ENCODE peak calls at places on chromosomes 3 and 15, in nine cellular contexts. W is breast epithelium, H is BJ, Z is pancreas, C is OCI-LY7, K is RWPE1, O is esophagus squamous epithelium, L is RWPE2, R is A549. J is an unnamed sample.

GRCh38 chr3:169907476-169907875 is 3.9 kb upstream of the SAMD7 start:
- DNase-seq in W (no peak), H (no peak), Z (no peak), C (no peak), K (no peak), O (no peak), L (no peak), R (no peak), J (peak)

GRCh38 chr3:25080461-25080860 is 347.6 kb upstream of the RARB start:
- DNase-seq in W (no peak), H (no peak), Z (no peak), C (no peak), K (no peak), O (no peak), L (no peak), R (no peak), J (no peak)

GRCh38 chr3:111621535-111621934 is 26.4 kb upstream of the ZBED2 start:
- DNase-seq in W (no peak), H (no peak), Z (no peak), C (peak), K (no peak), O (no peak), L (no peak), R (no peak), J (peak)

GRCh38 chr3:81744366-81744765 is 17.1 kb downstream of the GBE1 start:
- DNase-seq in W (no peak), H (peak), Z (no peak), C (no peak), K (peak), O (no peak), L (no peak), R (peak), J (no peak)

GRCh38 chr3:7927015-7927414 is 574.6 kb upstream of the LMCD1 start:
- DNase-seq in W (no peak), H (no peak), Z (no peak), C (no peak), K (no peak), O (no peak), L (no peak), R (no peak), J (no peak)

GRCh38 chr3:197183582-197183981 is 114.8 kb downstream of the DLG1 start:
- DNase-seq in W (no peak), H (no peak), Z (no peak), C (peak), K (no peak), O (no peak), L (no peak), R (no peak), J (no peak)

GRCh38 chr3:177367783-177368182 is 170.5 kb upstream of the TBL1XR1 start:
- DNase-seq in W (no peak), H (no peak), Z (no peak), C (no peak), K (no peak), O (no peak), L (no peak), R (no peak), J (no peak)

GRCh38 chr3:55725681-55726500 is 238.8 kb upstream of the WNT5A start:
- DNase-seq in W (no peak), H (no peak), Z (no peak), C (peak), K (no peak), O (no peak), L (no peak), R (no peak), J (no peak)

GRCh38 chr15:60405405-60405804 is 7.6 kb upstream of the ANXA2 start:
- DNase-seq in W (no peak), H (no peak), Z (no peak), C (no peak), K (no peak), O (no peak), L (no peak), R (no peak), J (no peak)

GRCh38 chr3:166734734-166735133 is 645.4 kb downstream of the ZBBX start:
- DNase-seq in W (no peak), H (no peak), Z (no peak), C (no peak), K (no peak), O (no peak), L (no peak), R (no peak), J (no peak)

GRCh38 chr3:172707967-172708366 is 2.9 kb downstream of the NCEH1 start:
- DNase-seq in W (no peak), H (peak), Z (no peak), C (no peak), K (no peak), O (no peak), L (no peak), R (no peak), J (no peak)

GRCh38 chr3:102668247-102668646 is 233.4 kb downstream of the ZPLD1 start:
- DNase-seq in W (no peak), H (no peak), Z (no peak), C (no peak), K (no peak), O (no peak), L (no peak), R (no peak), J (no peak)

GRCh38 chr15:31320022-31320421 is 6.6 kb upstream of the KLF13 start:
- DNase-seq in W (no peak), H (no peak), Z (no peak), C (no peak), K (no peak), O (no peak), L (no peak), R (no peak), J (no peak)

GRCh38 chr3:121757087-121757811 is 7.7 kb upstream of the GOLGB1 start:
- DNase-seq in W (no peak), H (no peak), Z (no peak), C (peak), K (no peak), O (no peak), L (no peak), R (no peak), J (no peak)

GRCh38 chr3:44235604-44236484 is 5.8 kb upstream of the TOPAZ1 start:
- DNase-seq in W (no peak), H (peak), Z (peak), C (peak), K (peak), O (no peak), L (no peak), R (peak), J (peak)

GRCh38 chr15:75460646-75461045 is 9.2 kb upstream of the SIN3A start:
- DNase-seq in W (no peak), H (no peak), Z (no peak), C (no peak), K (no peak), O (no peak), L (no peak), R (no peak), J (no peak)

GRCh38 chr3:69051796-69052566 is at the start of gene TMF1:
- DNase-seq in W (peak), H (peak), Z (peak), C (peak), K (peak), O (no peak), L (peak), R (peak), J (peak)

GRCh38 chr15:87349181-87349580 is 907.4 kb downstream of the NTRK3 start:
- DNase-seq in W (no peak), H (no peak), Z (no peak), C (no peak), K (no peak), O (no peak), L (no peak), R (no peak), J (no peak)

GRCh38 chr3:46703013-46703520 is 1.9 kb downstream of the TMIE start:
- DNase-seq in W (no peak), H (no peak), Z (no peak), C (no peak), K (no peak), O (no peak), L (no peak), R (no peak), J (no peak)

GRCh38 chr15:89656116-89656815 is 999 bp upstream of the KIF7 start:
- DNase-seq in W (no peak), H (no peak), Z (no peak), C (no peak), K (no peak), O (no peak), L (peak), R (no peak), J (no peak)

GRCh38 chr15:89090791-89091666 is 2.8 kb downstream of the ABHD2 start:
- DNase-seq in W (no peak), H (peak), Z (peak), C (peak), K (peak), O (no peak), L (no peak), R (no peak), J (no peak)

GRCh38 chr15:60376677-60377095 is 21.1 kb downstream of the ANXA2 start:
- DNase-seq in W (no peak), H (no peak), Z (no peak), C (no peak), K (no peak), O (no peak), L (no peak), R (no peak), J (peak)

GRCh38 chr3:5013021-5013906 is 34.0 kb downstream of the BHLHE40 start:
- DNase-seq in W (peak), H (no peak), Z (no peak), C (no peak), K (peak), O (no peak), L (peak), R (peak), J (peak)

GRCh38 chr3:194285024-194285858 is 65.9 kb downstream of the CPN2 start:
- DNase-seq in W (peak), H (no peak), Z (no peak), C (no peak), K (peak), O (no peak), L (peak), R (no peak), J (peak)

GRCh38 chr3:133289322-133289721 is 110.5 kb upstream of the BFSP2 start:
- DNase-seq in W (no peak), H (no peak), Z (no peak), C (no peak), K (no peak), O (no peak), L (no peak), R (no peak), J (no peak)

GRCh38 chr15:45476395-45476794 is 46.2 kb downstream of the SLC30A4 start:
- DNase-seq in W (no peak), H (no peak), Z (no peak), C (no peak), K (no peak), O (no peak), L (no peak), R (no peak), J (no peak)

GRCh38 chr15:56886450-56886856 is 32.0 kb upstream of the TCF12 start:
- DNase-seq in W (no peak), H (no peak), Z (no peak), C (peak), K (no peak), O (no peak), L (no peak), R (no peak), J (no peak)

GRCh38 chr3:42194943-42195510 is 71.0 kb downstream of the CCK start:
- DNase-seq in W (no peak), H (no peak), Z (no peak), C (no peak), K (no peak), O (no peak), L (no peak), R (no peak), J (no peak)

GRCh38 chr15:45425135-45425534 is 46.8 kb upstream of the GATM start:
- DNase-seq in W (no peak), H (no peak), Z (no peak), C (no peak), K (no peak), O (no peak), L (no peak), R (no peak), J (no peak)

GRCh38 chr3:181710581-181711255 is 1.0 kb upstream of the SOX2 start:
- DNase-seq in W (no peak), H (no peak), Z (no peak), C (no peak), K (no peak), O (no peak), L (no peak), R (no peak), J (peak)

GRCh38 chr3:64987731-64988130 is 299.9 kb upstream of the ADAMTS9 start:
- DNase-seq in W (no peak), H (no peak), Z (no peak), C (no peak), K (no peak), O (no peak), L (no peak), R (no peak), J (no peak)

GRCh38 chr3:136583823-136584222 is 168.4 kb downstream of the STAG1 start:
- DNase-seq in W (no peak), H (no peak), Z (no peak), C (no peak), K (no peak), O (no peak), L (no peak), R (no peak), J (no peak)

GRCh38 chr3:123244128-123244527 is 42.4 kb downstream of the SEC22A start:
- DNase-seq in W (no peak), H (no peak), Z (peak), C (peak), K (no peak), O (no peak), L (no peak), R (no peak), J (no peak)

GRCh38 chr3:151426337-151426648 is 34.6 kb downstream of the IGSF10 start:
- DNase-seq in W (no peak), H (no peak), Z (no peak), C (peak), K (no peak), O (no peak), L (no peak), R (peak), J (peak)
- TF ChIP-seq CTCF in W (no peak), H (no peak), Z (no peak), C (peak), K (no peak), O (no peak), L (peak), R (no peak), J (peak)

DNA sequence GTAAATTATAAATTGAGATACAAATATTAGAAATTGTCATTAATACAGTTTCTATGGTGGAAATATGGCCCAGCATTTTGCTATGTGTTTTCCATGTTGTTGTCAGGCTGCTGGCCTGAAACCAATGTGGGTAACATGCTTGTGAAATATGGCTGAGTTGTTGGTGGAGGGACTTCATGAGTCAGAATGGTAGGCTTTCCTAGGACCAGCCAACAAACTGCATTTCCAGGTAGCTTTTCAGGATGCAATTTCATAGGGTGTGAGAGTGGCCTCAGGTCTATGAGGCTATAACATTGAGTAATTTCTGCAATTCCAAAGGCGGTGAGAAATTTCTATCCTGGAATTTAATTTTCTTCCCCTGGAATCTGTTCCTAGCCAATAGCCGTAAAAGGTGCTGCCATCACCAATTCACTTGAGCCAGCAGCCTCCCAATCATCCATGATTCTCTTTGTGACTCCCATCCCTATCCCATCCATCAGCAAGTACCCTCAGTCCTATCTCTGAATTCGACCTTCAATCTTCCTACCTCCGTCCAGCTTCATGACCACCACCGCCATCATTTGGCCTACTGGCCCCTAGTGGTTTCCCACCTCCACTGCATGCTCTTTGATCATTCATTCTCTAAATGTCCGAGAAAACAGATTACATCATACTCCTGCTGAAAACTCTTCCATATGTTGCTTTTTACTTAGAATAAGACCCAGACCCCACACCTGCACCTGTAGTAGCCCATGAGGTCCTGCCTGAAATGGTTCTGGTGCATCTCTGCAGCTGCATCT is 276.6 kb upstream of the CFAP20DC start:
- DNase-seq in W (no peak), H (no peak), Z (no peak), C (peak), K (no peak), O (no peak), L (no peak), R (no peak), J (peak)
- TF ChIP-seq CTCF in W (no peak), H (peak), Z (no peak), C (peak), K (no peak), O (no peak), L (no peak), R (no peak), J (peak)

DNA sequence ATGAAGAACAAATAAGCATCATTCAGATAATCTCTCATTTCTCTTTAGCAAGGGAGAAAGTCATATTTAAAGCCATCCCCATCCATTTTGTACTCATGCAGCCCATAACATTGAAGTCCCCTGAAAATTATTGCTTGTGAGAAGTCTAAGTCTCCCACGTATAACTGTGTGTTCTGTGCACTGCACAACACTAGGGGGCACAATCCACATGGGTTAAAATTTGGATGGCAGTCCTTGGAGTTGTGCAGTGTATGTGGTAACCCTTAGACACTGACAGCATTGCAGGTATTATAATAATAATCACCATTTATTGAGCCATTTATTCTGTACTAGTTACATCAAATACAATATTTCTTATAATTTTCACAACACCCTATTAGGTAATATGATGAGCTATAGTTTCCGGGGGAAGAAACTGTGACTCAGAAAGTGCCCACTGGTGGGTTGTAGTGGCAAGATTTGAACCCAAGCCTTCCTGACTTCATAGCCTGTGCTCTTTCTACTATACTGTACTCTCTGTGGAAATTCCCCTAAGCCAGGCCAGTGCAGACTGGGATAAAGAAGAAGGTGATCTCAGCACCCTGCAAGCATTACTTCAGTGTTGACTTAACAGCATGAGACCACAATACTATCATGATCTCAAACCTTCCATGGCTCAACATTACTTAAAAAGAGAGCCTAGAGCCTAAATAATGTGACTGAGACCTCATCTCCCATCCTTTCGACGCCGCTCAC is 15.7 kb downstream of the KCNAB1 start:
- DNase-seq in W (no peak), H (no peak), Z (no peak), C (no peak), K (no peak), O (no peak), L (no peak), R (no peak), J (no peak)
- TF ChIP-seq CTCF in W (no peak), H (peak), Z (no peak), C (peak), K (no peak), O (no peak), L (peak), R (peak), J (peak)

DNA sequence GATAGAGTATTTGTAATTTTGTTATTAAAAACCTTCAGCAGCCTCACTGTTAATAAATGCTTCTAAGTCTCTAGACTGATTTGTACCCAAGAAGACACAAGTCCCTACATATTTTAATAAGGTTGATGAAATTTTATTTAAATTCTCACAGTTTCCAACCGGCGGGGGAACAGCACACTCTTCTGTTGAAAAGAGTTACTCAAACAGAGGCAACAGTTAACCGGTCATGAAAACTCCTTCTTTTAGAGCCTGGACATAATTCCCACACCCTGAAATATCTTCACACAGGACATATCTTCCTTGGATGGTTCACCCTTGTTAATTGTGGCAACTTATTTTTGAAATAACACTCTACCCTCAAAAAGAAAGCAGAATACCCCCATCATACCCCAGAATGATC is 278.8 kb downstream of the FOXP1 start:
- DNase-seq in W (no peak), H (no peak), Z (no peak), C (no peak), K (no peak), O (no peak), L (no peak), R (no peak), J (no peak)
- TF ChIP-seq CTCF in W (no peak), H (no peak), Z (no peak), C (peak), K (no peak), O (peak), L (peak), R (no peak), J (peak)

DNA sequence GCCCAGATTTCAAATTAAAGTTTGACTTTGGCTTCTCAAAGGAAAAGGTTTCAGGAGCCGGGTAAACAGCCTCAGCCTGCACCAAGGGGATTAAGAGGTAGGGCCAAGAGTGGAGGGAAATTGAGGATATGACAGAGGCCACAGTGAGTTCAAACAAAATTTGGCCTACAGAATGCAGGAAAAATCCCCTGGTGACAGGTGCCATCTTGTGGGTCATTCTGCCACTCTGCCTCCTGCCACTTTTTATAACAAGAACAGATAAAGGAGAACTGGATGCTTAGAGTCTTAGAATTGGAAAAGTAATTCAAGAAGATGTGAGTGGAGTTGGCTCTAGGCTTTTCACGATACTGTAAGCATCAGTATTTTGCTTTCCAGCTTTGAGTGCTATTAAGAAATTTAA is 253.2 kb downstream of the NR2F2 start:
- DNase-seq in W (no peak), H (no peak), Z (no peak), C (no peak), K (no peak), O (no peak), L (no peak), R (no peak), J (no peak)
- TF ChIP-seq CTCF in W (no peak), H (no peak), Z (no peak), C (no peak), K (no peak), O (no peak), L (peak), R (no peak), J (no peak)

GRCh38 chr3:16828815-16829214 is 55.9 kb upstream of the PLCL2 start:
- DNase-seq in W (no peak), H (no peak), Z (peak), C (peak), K (no peak), O (no peak), L (no peak), R (peak), J (peak)
- TF ChIP-seq CTCF in W (no peak), H (peak), Z (no peak), C (peak), K (no peak), O (peak), L (peak), R (peak), J (peak)

J was measured in endodermal cell.